ENCODE peak calls at places on chromosomes 1 and 21, in six cellular contexts. W is heart left ventricle; Y is CD8-positive, alpha-beta memory T cell; Q is GM06990; H is ascending aorta; N is AML-193. B is an unnamed sample.

GRCh38 chr1:211476200-211476849 is 15.6 kb downstream of the RD3 start:
- DNase-seq in W (peak), Y (peak), Q (no peak), H (peak), N (peak), B (peak)

GRCh38 chr1:183841950-183842816 is 37.3 kb downstream of the RGL1 start:
- DNase-seq in W (peak), Y (no peak), Q (peak), H (no peak), N (no peak), B (peak)

GRCh38 chr1:7333094-7333493 is 438.0 kb upstream of the VAMP3 start:
- DNase-seq in W (no peak), Y (no peak), Q (no peak), H (no peak), N (no peak), B (no peak)

GRCh38 chr21:45138199-45139002 is 64.0 kb downstream of the ADARB1 start:
- DNase-seq in W (peak), Y (peak), Q (no peak), H (no peak), N (peak), B (peak)

GRCh38 chr1:53656062-53656915 is 82.7 kb downstream of the GLIS1 start:
- DNase-seq in W (no peak), Y (no peak), Q (no peak), H (no peak), N (no peak), B (peak)

GRCh38 chr1:170935231-170935630 is at the start of gene MROH9:
- DNase-seq in W (no peak), Y (no peak), Q (no peak), H (no peak), N (no peak), B (no peak)

GRCh38 chr1:115890618-115891017 is 49.7 kb upstream of the NHLH2 start:
- DNase-seq in W (no peak), Y (no peak), Q (no peak), H (no peak), N (no peak), B (no peak)

GRCh38 chr1:37465596-37466517 is 8.5 kb upstream of the ZC3H12A start:
- DNase-seq in W (no peak), Y (no peak), Q (no peak), H (no peak), N (no peak), B (no peak)

GRCh38 chr1:20717452-20718342 is at the start of gene KIF17:
- DNase-seq in W (peak), Y (peak), Q (peak), H (no peak), N (peak), B (peak)

GRCh38 chr1:217713223-217713622 is 82.1 kb downstream of the SPATA17 start:
- DNase-seq in W (no peak), Y (no peak), Q (no peak), H (no peak), N (no peak), B (no peak)

GRCh38 chr21:43203523-43204080 is 34.8 kb downstream of the CRYAA start:
- DNase-seq in W (no peak), Y (no peak), Q (no peak), H (no peak), N (no peak), B (no peak)

GRCh38 chr21:46066843-46067331 is 31.0 kb upstream of the COL6A2 start:
- DNase-seq in W (no peak), Y (no peak), Q (no peak), H (no peak), N (no peak), B (no peak)

GRCh38 chr1:83872515-83872914 is 126.4 kb downstream of the TTLL7 start:
- DNase-seq in W (no peak), Y (no peak), Q (no peak), H (no peak), N (no peak), B (no peak)

GRCh38 chr1:154883919-154884867 is 14.1 kb upstream of the KCNN3 start:
- DNase-seq in W (peak), Y (no peak), Q (no peak), H (no peak), N (no peak), B (no peak)

B was measured in Kasumi-1.